ENCODE peak calls at places on chromosomes 7 and 10, in eight cellular contexts. U is NB4; S is AG04450; F is Caco-2; T is cardiac muscle cell; D is effector memory CD4-positive, alpha-beta T cell; X is SK-N-MC; Y is foreskin fibroblast. V is an unnamed sample.

GRCh38 chr7:81447351-81447952 is 322.4 kb downstream of the HGF start:
- DNase-seq in D (no peak), U (peak), F (peak), X (peak), S (peak), Y (peak), T (peak), V (no peak)

GRCh38 chr10:48251152-48251524 is 23.4 kb downstream of the FRMPD2 start:
- DNase-seq in S (no peak), U (no peak), Y (no peak), F (no peak), D (no peak), X (no peak), T (peak), V (no peak)

GRCh38 chr10:119205926-119206602 is 1.3 kb upstream of the GRK5 start:
- DNase-seq in Y (no peak), T (peak), S (no peak), X (no peak), U (peak), F (peak), D (peak), V (no peak)

GRCh38 chr7:7564323-7564780 is 2.3 kb upstream of the MIOS start:
- DNase-seq in T (peak), X (no peak), U (peak), Y (peak), D (no peak), S (peak), F (peak), V (no peak)

GRCh38 chr10:44933922-44934321 is 22.8 kb downstream of the TMEM72 start:
- DNase-seq in S (no peak), D (no peak), F (no peak), T (no peak), U (no peak), Y (no peak), X (no peak), V (no peak)

GRCh38 chr7:55569797-55570196 is 2.5 kb downstream of the VOPP1 start:
- DNase-seq in U (no peak), T (no peak), D (peak), S (no peak), F (no peak), X (no peak), Y (no peak), V (no peak)

GRCh38 chr10:5071411-5072198 is 22.6 kb upstream of the AKR1C3 start:
- DNase-seq in X (no peak), S (peak), Y (peak), U (no peak), D (no peak), T (peak), F (peak), V (peak)

GRCh38 chr10:84256510-84257342 is 11.9 kb downstream of the RGR start:
- DNase-seq in X (no peak), Y (no peak), T (peak), D (no peak), U (peak), F (no peak), S (no peak), V (no peak)

GRCh38 chr10:113381906-113382562 is 170.8 kb upstream of the HABP2 start:
- DNase-seq in S (no peak), D (no peak), X (no peak), Y (peak), U (peak), F (no peak), T (peak), V (no peak)

GRCh38 chr7:128082431-128082830 is 51.2 kb upstream of the LRRC4 start:
- DNase-seq in U (no peak), D (no peak), S (no peak), T (no peak), Y (no peak), X (no peak), F (no peak), V (no peak)

GRCh38 chr10:16902606-16903005 is 85.4 kb upstream of the RSU1 start:
- DNase-seq in U (no peak), T (no peak), Y (no peak), F (no peak), D (no peak), S (no peak), X (no peak), V (no peak)

GRCh38 chr10:6470894-6471618 is 109.0 kb downstream of the PRKCQ start:
- DNase-seq in Y (no peak), D (no peak), T (no peak), F (no peak), U (no peak), X (no peak), S (no peak), V (no peak)

GRCh38 chr7:72316148-72316547 is 96.0 kb downstream of the CALN1 start:
- DNase-seq in Y (no peak), S (no peak), T (no peak), D (no peak), U (no peak), F (no peak), X (no peak), V (no peak)

GRCh38 chr10:60130130-60130579 is 223.8 kb upstream of the CCDC6 start:
- DNase-seq in S (no peak), X (no peak), Y (no peak), U (peak), T (no peak), D (no peak), F (peak), V (no peak)

GRCh38 chr10:78231327-78231726 is 197.7 kb downstream of the RPS24 start:
- DNase-seq in U (no peak), T (no peak), X (no peak), S (no peak), F (no peak), D (no peak), Y (no peak), V (no peak)

GRCh38 chr10:35979116-35979515 is 337.0 kb upstream of the FZD8 start:
- DNase-seq in D (no peak), F (no peak), Y (no peak), X (no peak), U (no peak), S (no peak), T (no peak), V (no peak)

GRCh38 chr10:132570771-132571564 is 33.4 kb downstream of the INPP5A start:
- DNase-seq in U (peak), F (peak), X (no peak), D (no peak), Y (no peak), T (no peak), S (no peak), V (peak)

GRCh38 chr7:3825491-3825890 is 524.4 kb downstream of the SDK1 start:
- DNase-seq in F (no peak), S (no peak), D (no peak), U (no peak), X (no peak), T (no peak), Y (no peak), V (no peak)

GRCh38 chr10:113616244-113617074 is 47.4 kb downstream of the NRAP start:
- DNase-seq in T (no peak), F (no peak), Y (no peak), U (peak), X (no peak), D (no peak), S (no peak), V (no peak)

GRCh38 chr7:117807688-117808087 is 65.6 kb downstream of the CTTNBP2 start:
- DNase-seq in U (no peak), Y (no peak), D (no peak), X (no peak), S (no peak), F (no peak), T (no peak), V (no peak)

GRCh38 chr10:114876169-114876568 is 54.6 kb downstream of the FHIP2A start:
- DNase-seq in S (no peak), Y (no peak), T (no peak), X (no peak), F (no peak), U (peak), D (no peak), V (no peak)

GRCh38 chr10:28442375-28442774 is 90.5 kb upstream of the WAC start:
- DNase-seq in D (no peak), U (no peak), T (no peak), F (no peak), X (no peak), Y (no peak), S (no peak), V (no peak)

GRCh38 chr10:98077223-98077622 is 46.8 kb upstream of the CRTAC1 start:
- DNase-seq in D (no peak), T (no peak), X (no peak), U (no peak), Y (no peak), F (no peak), S (no peak), V (no peak)

GRCh38 chr10:72321248-72322029 is 33.3 kb downstream of the DNAJB12 start:
- DNase-seq in F (peak), T (no peak), S (no peak), D (no peak), Y (no peak), X (no peak), U (no peak), V (peak)

GRCh38 chr10:72322030-72322279 is 32.8 kb downstream of the DNAJB12 start:
- DNase-seq in T (no peak), Y (no peak), X (no peak), F (no peak), U (no peak), S (no peak), D (no peak), V (no peak)

GRCh38 chr10:72322280-72323058 is 32.2 kb downstream of the DNAJB12 start:
- DNase-seq in T (no peak), D (peak), U (no peak), S (no peak), F (no peak), Y (no peak), X (no peak), V (peak)

GRCh38 chr10:72319416-72320254 is 35.1 kb downstream of the DNAJB12 start:
- DNase-seq in Y (peak), S (peak), F (peak), T (peak), U (peak), D (peak), X (no peak), V (peak)

GRCh38 chr10:72320676-72321247 is 34.0 kb downstream of the DNAJB12 start:
- DNase-seq in F (peak), T (peak), U (peak), Y (peak), X (peak), D (peak), S (peak), V (peak)
- H3K4me3 ChIP-seq in F (no peak), T (no peak), U (peak), Y (no peak), X (peak), D (no peak), S (peak), V (no peak)

DNA sequence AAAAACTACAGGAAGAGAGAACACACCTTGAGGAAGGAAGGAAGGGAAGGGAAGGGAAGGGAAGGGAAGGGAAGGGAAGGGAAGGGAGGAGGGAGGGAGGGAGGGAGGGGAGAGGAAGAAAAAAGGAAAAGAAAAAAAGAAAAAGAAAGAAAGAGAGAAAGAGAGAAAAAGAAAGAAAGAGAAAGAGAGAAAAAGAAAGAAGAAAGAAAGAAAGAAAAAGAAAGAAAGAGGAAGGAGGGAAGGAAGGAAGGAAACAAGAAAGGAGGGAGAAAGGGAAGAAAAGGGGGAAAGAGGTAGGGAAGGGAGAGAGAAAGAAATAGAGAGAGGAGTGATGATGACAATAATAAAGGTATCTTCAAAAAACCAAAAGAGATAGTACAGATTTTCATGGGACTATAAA is 12.3 kb upstream of the PLXNA4 start:
- DNase-seq in D (no peak), X (no peak), T (no peak), F (no peak), U (no peak), S (no peak), Y (no peak), V (no peak)
- H3K4me3 ChIP-seq in D (no peak), X (no peak), T (no peak), F (no peak), U (no peak), S (no peak), Y (no peak), V (no peak)

GRCh38 chr7:94295805-94296204 is 98.9 kb upstream of the COL1A2 start:
- DNase-seq in U (no peak), D (no peak), T (peak), Y (peak), S (peak), X (peak), F (no peak), V (no peak)
- H3K4me3 ChIP-seq in U (no peak), D (no peak), T (no peak), Y (peak), S (peak), X (peak), F (no peak), V (peak)

DNA sequence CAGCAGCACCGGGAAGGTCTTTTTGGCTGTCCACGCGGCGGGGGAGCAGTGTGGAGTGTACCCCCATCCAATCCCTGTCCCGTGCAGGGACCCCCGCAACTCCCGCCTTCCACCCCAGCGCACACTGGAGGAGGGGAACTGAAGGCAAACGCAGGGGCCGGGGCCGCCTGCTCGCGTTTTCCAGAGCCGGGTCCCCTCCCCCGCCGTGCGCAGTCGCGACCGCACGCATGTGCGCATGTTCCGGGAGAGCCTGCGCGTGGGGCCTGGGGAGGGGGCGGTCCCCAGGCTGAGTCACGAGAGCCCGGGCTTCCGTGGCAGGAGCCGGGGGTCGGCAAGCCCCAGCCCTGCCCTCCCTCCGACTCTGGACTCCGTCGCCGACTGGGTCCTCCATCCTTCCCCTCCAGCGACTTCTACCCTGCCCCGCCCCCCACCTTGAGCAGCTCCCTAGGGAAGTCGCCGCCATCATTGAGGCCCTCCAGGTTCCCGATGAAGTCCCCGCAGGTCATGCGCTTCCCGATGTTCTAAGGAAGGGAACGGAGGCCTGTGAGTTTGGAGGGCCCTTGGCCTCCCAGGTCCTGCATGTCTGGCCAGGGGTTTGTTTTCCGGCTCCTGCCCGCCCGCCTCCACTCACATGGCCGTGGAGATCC is 8.0 kb downstream of the PSD start:
- DNase-seq in F (no peak), X (no peak), U (no peak), T (peak), S (no peak), D (no peak), Y (no peak), V (no peak)
- H3K4me3 ChIP-seq in F (no peak), X (peak), U (no peak), T (peak), S (peak), D (peak), Y (peak), V (peak)

GRCh38 chr7:23476286-23477169 is 6.2 kb upstream of the IGF2BP3 start:
- DNase-seq in T (no peak), X (no peak), Y (no peak), U (peak), D (no peak), S (no peak), F (no peak), V (no peak)
- H3K4me3 ChIP-seq in T (peak), X (peak), Y (no peak), U (peak), D (no peak), S (no peak), F (peak), V (no peak)

GRCh38 chr7:881441-882234 is 5.3 kb downstream of the GET4 start:
- DNase-seq in U (no peak), D (no peak), S (no peak), F (no peak), T (no peak), Y (no peak), X (no peak), V (no peak)
- H3K4me3 ChIP-seq in U (no peak), D (no peak), S (no peak), F (no peak), T (no peak), Y (no peak), X (no peak), V (no peak)

V was measured in suprapubic skin.